ENCODE peak calls at places on chromosomes 12 and 14, in four cellular contexts. N, E, P and Y are unnamed samples.

GRCh38 chr12:83157604-83158003 is 470.9 kb downstream of the TMTC2 start:
- DNase-seq in N (no peak), E (no peak), P (no peak), Y (no peak)

GRCh38 chr12:95739561-95740313 is 50.8 kb downstream of the NTN4 start:
- DNase-seq in N (no peak), E (no peak), P (no peak), Y (no peak)

GRCh38 chr12:1925125-1925963 is 6.9 kb upstream of the CACNA2D4 start:
- DNase-seq in N (no peak), E (no peak), P (no peak), Y (no peak)

GRCh38 chr14:90758959-90759358 is 57.3 kb downstream of the TTC7B start:
- DNase-seq in N (no peak), E (no peak), P (no peak), Y (no peak)

GRCh38 chr12:58532855-58533608 is 387.3 kb downstream of the LRIG3 start:
- DNase-seq in N (no peak), E (no peak), P (no peak), Y (peak)

GRCh38 chr12:3420693-3421092 is 70.3 kb upstream of the PRMT8 start:
- DNase-seq in N (no peak), E (no peak), P (no peak), Y (no peak)

GRCh38 chr12:10749700-10750384 is 26.7 kb upstream of the YBX3 start:
- DNase-seq in N (peak), E (peak), P (peak), Y (peak)

GRCh38 chr14:103026988-103027387 is 30.4 kb downstream of the CDC42BPB start:
- DNase-seq in N (no peak), E (no peak), P (no peak), Y (no peak)

GRCh38 chr12:75086086-75087038 is 123.3 kb downstream of the KCNC2 start:
- DNase-seq in N (no peak), E (peak), P (no peak), Y (no peak)

GRCh38 chr14:61531741-61532505 is 163.4 kb upstream of the HIF1A start:
- DNase-seq in N (no peak), E (no peak), P (no peak), Y (no peak)

GRCh38 chr12:52175411-52176350 is 16.1 kb downstream of the KRT80 start:
- DNase-seq in N (no peak), E (no peak), P (no peak), Y (no peak)

GRCh38 chr14:97704316-97704715 is 907.1 kb downstream of the VRK1 start:
- DNase-seq in N (no peak), E (no peak), P (no peak), Y (no peak)

GRCh38 chr14:104732355-104732804 is 8.4 kb downstream of the ADSS1 start:
- DNase-seq in N (no peak), E (no peak), P (peak), Y (peak)

GRCh38 chr14:68181395-68182326 is 362.1 kb downstream of the RAD51B start:
- DNase-seq in N (no peak), E (no peak), P (no peak), Y (no peak)

GRCh38 chr12:52191841-52192791 is at the start of gene KRT80:
- DNase-seq in N (peak), E (peak), P (peak), Y (peak)

GRCh38 chr14:40983604-40984003 is 623.1 kb upstream of the LRFN5 start:
- DNase-seq in N (no peak), E (no peak), P (peak), Y (no peak)

GRCh38 chr14:104554608-104555401 is 24.8 kb upstream of the C14orf180 start:
- DNase-seq in N (no peak), E (no peak), P (no peak), Y (no peak)

GRCh38 chr14:20556500-20557211 is 4.2 kb downstream of the RNASE9 start:
- DNase-seq in N (no peak), E (no peak), P (no peak), Y (no peak)

GRCh38 chr12:19021240-19021639 is 108.3 kb upstream of the PLEKHA5 start:
- DNase-seq in N (no peak), E (no peak), P (no peak), Y (no peak)

GRCh38 chr12:132197581-132198281 is 53.5 kb downstream of the NOC4L start:
- DNase-seq in N (no peak), E (no peak), P (no peak), Y (no peak)

GRCh38 chr14:99320105-99320572 is 48.1 kb upstream of the BCL11B start:
- DNase-seq in N (peak), E (no peak), P (peak), Y (peak)

GRCh38 chr12:108268397-108268796 is 70.7 kb downstream of the CMKLR1 start:
- DNase-seq in N (no peak), E (no peak), P (no peak), Y (no peak)

GRCh38 chr12:78540621-78541336 is 323.8 kb upstream of the SYT1 start:
- DNase-seq in N (no peak), E (no peak), P (no peak), Y (no peak)

GRCh38 chr12:1205512-1206060 is 214.6 kb downstream of the ERC1 start:
- DNase-seq in N (no peak), E (no peak), P (no peak), Y (no peak)

GRCh38 chr14:39383026-39383626 is 49.1 kb downstream of the FBXO33 start:
- DNase-seq in N (no peak), E (no peak), P (no peak), Y (no peak)

GRCh38 chr14:24461336-24461735 is 18.8 kb upstream of the SDR39U1 start:
- DNase-seq in N (no peak), E (no peak), P (no peak), Y (no peak)

GRCh38 chr14:94054936-94055335 is 26.1 kb downstream of the DDX24 start:
- DNase-seq in N (no peak), E (no peak), P (no peak), Y (no peak)

GRCh38 chr12:97046901-97047300 is 139.8 kb downstream of the NEDD1 start:
- DNase-seq in N (no peak), E (no peak), P (no peak), Y (no peak)

GRCh38 chr14:53929871-53930685 is 26.5 kb downstream of the BMP4 start:
- DNase-seq in N (peak), E (no peak), P (no peak), Y (peak)

GRCh38 chr12:3553221-3553620 is 62.2 kb downstream of the PRMT8 start:
- DNase-seq in N (no peak), E (no peak), P (no peak), Y (no peak)